ENCODE peak calls at places on chromosomes 5 and 9, in ten cellular contexts. One of them, this sample, is unnamed.

GRCh38 chr5:110549301-110549700 is 177.2 kb downstream of the TMEM232 start:
- DNase-seq in K562: no peak
- DNase-seq in CMK: no peak
- DNase-seq in Ammon's horn: no peak
- DNase-seq in AG04449: no peak
- DNase-seq in right lobe of liver: no peak
- DNase-seq in progenitor cell of endocrine pancreas: no peak
- DNase-seq in H7: no peak
- DNase-seq in CD4-positive, alpha-beta T cell: no peak
- DNase-seq in anterior cingulate cortex: no peak
- DNase-seq in this sample: no peak

GRCh38 chr5:149962040-149962439 is 1.5 kb downstream of the SLC26A2 start:
- DNase-seq in H7: peak; percentile 62
- DNase-seq in progenitor cell of endocrine pancreas: no peak
- DNase-seq in CMK: no peak
- DNase-seq in right lobe of liver: no peak
- DNase-seq in Ammon's horn: peak; percentile 50
- DNase-seq in AG04449: no peak
- DNase-seq in K562: peak; percentile 46
- DNase-seq in CD4-positive, alpha-beta T cell: no peak
- DNase-seq in anterior cingulate cortex: no peak
- DNase-seq in this sample: no peak

GRCh38 chr5:42720242-42720641 is 36.4 kb upstream of the CCDC152 start:
- DNase-seq in H7: no peak
- DNase-seq in K562: no peak
- DNase-seq in CMK: no peak
- DNase-seq in AG04449: no peak
- DNase-seq in anterior cingulate cortex: no peak
- DNase-seq in CD4-positive, alpha-beta T cell: no peak
- DNase-seq in progenitor cell of endocrine pancreas: no peak
- DNase-seq in Ammon's horn: no peak
- DNase-seq in right lobe of liver: no peak
- DNase-seq in this sample: no peak

GRCh38 chr9:136721339-136722092 is 9.1 kb downstream of the DIPK1B start:
- DNase-seq in H7: peak; percentile 79
- DNase-seq in anterior cingulate cortex: no peak
- DNase-seq in K562: no peak
- DNase-seq in CMK: no peak
- DNase-seq in progenitor cell of endocrine pancreas: no peak
- DNase-seq in Ammon's horn: no peak
- DNase-seq in CD4-positive, alpha-beta T cell: no peak
- DNase-seq in AG04449: no peak
- DNase-seq in right lobe of liver: no peak
- DNase-seq in this sample: no peak

GRCh38 chr9:105282870-105283621 is 38.6 kb downstream of the SLC44A1 start:
- DNase-seq in H7: no peak
- DNase-seq in CMK: no peak
- DNase-seq in progenitor cell of endocrine pancreas: no peak
- DNase-seq in anterior cingulate cortex: no peak
- DNase-seq in right lobe of liver: no peak
- DNase-seq in K562: no peak
- DNase-seq in CD4-positive, alpha-beta T cell: no peak
- DNase-seq in AG04449: no peak
- DNase-seq in Ammon's horn: no peak
- DNase-seq in this sample: no peak

GRCh38 chr9:88746029-88746743 is 211.2 kb downstream of the NXNL2 start:
- DNase-seq in AG04449: peak; percentile 68
- DNase-seq in right lobe of liver: no peak
- DNase-seq in K562: no peak
- DNase-seq in CD4-positive, alpha-beta T cell: no peak
- DNase-seq in Ammon's horn: no peak
- DNase-seq in anterior cingulate cortex: no peak
- DNase-seq in H7: no peak
- DNase-seq in progenitor cell of endocrine pancreas: no peak
- DNase-seq in CMK: no peak
- DNase-seq in this sample: no peak

GRCh38 chr5:124645396-124645795 is 101.0 kb downstream of the ZNF608 start:
- DNase-seq in Ammon's horn: no peak
- DNase-seq in K562: no peak
- DNase-seq in anterior cingulate cortex: no peak
- DNase-seq in H7: no peak
- DNase-seq in CD4-positive, alpha-beta T cell: no peak
- DNase-seq in progenitor cell of endocrine pancreas: no peak
- DNase-seq in AG04449: no peak
- DNase-seq in right lobe of liver: no peak
- DNase-seq in CMK: no peak
- DNase-seq in this sample: no peak

GRCh38 chr9:20848490-20848889 is 164.4 kb downstream of the FOCAD start:
- DNase-seq in CD4-positive, alpha-beta T cell: no peak
- DNase-seq in CMK: no peak
- DNase-seq in H7: no peak
- DNase-seq in progenitor cell of endocrine pancreas: no peak
- DNase-seq in anterior cingulate cortex: no peak
- DNase-seq in AG04449: no peak
- DNase-seq in right lobe of liver: no peak
- DNase-seq in Ammon's horn: no peak
- DNase-seq in K562: no peak
- DNase-seq in this sample: no peak

GRCh38 chr9:112532427-112532826 is 45.8 kb downstream of the KIAA1958 start:
- DNase-seq in anterior cingulate cortex: no peak
- DNase-seq in right lobe of liver: no peak
- DNase-seq in CD4-positive, alpha-beta T cell: no peak
- DNase-seq in progenitor cell of endocrine pancreas: no peak
- DNase-seq in K562: no peak
- DNase-seq in AG04449: no peak
- DNase-seq in CMK: no peak
- DNase-seq in H7: no peak
- DNase-seq in Ammon's horn: no peak
- DNase-seq in this sample: no peak

GRCh38 chr5:126056851-126057622 is 366.2 kb upstream of the GRAMD2B start:
- DNase-seq in CD4-positive, alpha-beta T cell: no peak
- DNase-seq in K562: no peak
- DNase-seq in progenitor cell of endocrine pancreas: no peak
- DNase-seq in H7: peak; percentile 62
- DNase-seq in right lobe of liver: no peak
- DNase-seq in AG04449: no peak
- DNase-seq in Ammon's horn: no peak
- DNase-seq in anterior cingulate cortex: no peak
- DNase-seq in CMK: no peak
- DNase-seq in this sample: no peak

GRCh38 chr5:11524188-11524587 is 380.1 kb downstream of the CTNND2 start:
- DNase-seq in CD4-positive, alpha-beta T cell: no peak
- DNase-seq in progenitor cell of endocrine pancreas: no peak
- DNase-seq in H7: no peak
- DNase-seq in CMK: no peak
- DNase-seq in Ammon's horn: peak; percentile 81
- DNase-seq in AG04449: no peak
- DNase-seq in K562: no peak
- DNase-seq in anterior cingulate cortex: no peak
- DNase-seq in right lobe of liver: no peak
- DNase-seq in this sample: peak; percentile 51

GRCh38 chr5:111641533-111642230 is 115.3 kb downstream of the NREP start:
- DNase-seq in right lobe of liver: no peak
- DNase-seq in Ammon's horn: no peak
- DNase-seq in H7: no peak
- DNase-seq in K562: no peak
- DNase-seq in progenitor cell of endocrine pancreas: no peak
- DNase-seq in anterior cingulate cortex: no peak
- DNase-seq in CD4-positive, alpha-beta T cell: no peak
- DNase-seq in AG04449: peak; percentile 65
- DNase-seq in CMK: no peak
- DNase-seq in this sample: no peak

GRCh38 chr9:89448381-89448780 is 49.5 kb downstream of the SEMA4D start:
- DNase-seq in H7: no peak
- DNase-seq in right lobe of liver: no peak
- DNase-seq in K562: no peak
- DNase-seq in Ammon's horn: peak; percentile 96
- DNase-seq in AG04449: no peak
- DNase-seq in CMK: no peak
- DNase-seq in progenitor cell of endocrine pancreas: no peak
- DNase-seq in CD4-positive, alpha-beta T cell: no peak
- DNase-seq in anterior cingulate cortex: peak; percentile 81
- DNase-seq in this sample: no peak

GRCh38 chr5:137831526-137831925 is 36.1 kb upstream of the MYOT start:
- DNase-seq in anterior cingulate cortex: no peak
- DNase-seq in K562: no peak
- DNase-seq in H7: no peak
- DNase-seq in progenitor cell of endocrine pancreas: no peak
- DNase-seq in CD4-positive, alpha-beta T cell: no peak
- DNase-seq in right lobe of liver: no peak
- DNase-seq in Ammon's horn: no peak
- DNase-seq in AG04449: no peak
- DNase-seq in CMK: no peak
- DNase-seq in this sample: no peak

GRCh38 chr5:472656-473343 is 29.8 kb downstream of the EXOC3 start:
- DNase-seq in right lobe of liver: peak; percentile 92
- DNase-seq in H7: peak; percentile 100
- DNase-seq in K562: peak; percentile 100
- DNase-seq in AG04449: no peak
- DNase-seq in progenitor cell of endocrine pancreas: peak; percentile 79
- DNase-seq in anterior cingulate cortex: peak; percentile 89
- DNase-seq in CD4-positive, alpha-beta T cell: peak; percentile 80
- DNase-seq in CMK: peak; percentile 73
- DNase-seq in Ammon's horn: peak; percentile 89
- DNase-seq in this sample: peak; percentile 79

GRCh38 chr9:14155237-14155636 is 158.7 kb downstream of the NFIB start:
- DNase-seq in Ammon's horn: no peak
- DNase-seq in CMK: no peak
- DNase-seq in progenitor cell of endocrine pancreas: no peak
- DNase-seq in CD4-positive, alpha-beta T cell: no peak
- DNase-seq in anterior cingulate cortex: no peak
- DNase-seq in AG04449: no peak
- DNase-seq in K562: no peak
- DNase-seq in right lobe of liver: no peak
- DNase-seq in H7: no peak
- DNase-seq in this sample: no peak

GRCh38 chr5:151523335-151523734 is 67.8 kb downstream of the FAT2 start:
- DNase-seq in CD4-positive, alpha-beta T cell: no peak
- DNase-seq in K562: peak; percentile 55
- DNase-seq in AG04449: no peak
- DNase-seq in Ammon's horn: peak; percentile 42
- DNase-seq in right lobe of liver: no peak
- DNase-seq in H7: peak; percentile 84
- DNase-seq in progenitor cell of endocrine pancreas: no peak
- DNase-seq in CMK: peak; percentile 12
- DNase-seq in anterior cingulate cortex: no peak
- DNase-seq in this sample: peak; percentile 35

GRCh38 chr5:169218862-169219261 is 82.1 kb downstream of the SLIT3 start:
- DNase-seq in anterior cingulate cortex: no peak
- DNase-seq in right lobe of liver: no peak
- DNase-seq in K562: no peak
- DNase-seq in progenitor cell of endocrine pancreas: no peak
- DNase-seq in CD4-positive, alpha-beta T cell: no peak
- DNase-seq in CMK: no peak
- DNase-seq in Ammon's horn: no peak
- DNase-seq in AG04449: no peak
- DNase-seq in H7: no peak
- DNase-seq in this sample: no peak

GRCh38 chr5:107542831-107543231 is 127.9 kb downstream of the EFNA5 start:
- DNase-seq in anterior cingulate cortex: no peak
- DNase-seq in CD4-positive, alpha-beta T cell: no peak
- DNase-seq in Ammon's horn: no peak
- DNase-seq in progenitor cell of endocrine pancreas: no peak
- DNase-seq in H7: no peak
- DNase-seq in right lobe of liver: peak; percentile 86
- DNase-seq in CMK: no peak
- DNase-seq in K562: no peak
- DNase-seq in AG04449: no peak
- DNase-seq in this sample: no peak

GRCh38 chr5:145847499-145848497 is 12.7 kb upstream of the PRELID2 start:
- DNase-seq in anterior cingulate cortex: no peak
- DNase-seq in CMK: no peak
- DNase-seq in right lobe of liver: no peak
- DNase-seq in AG04449: no peak
- DNase-seq in progenitor cell of endocrine pancreas: no peak
- DNase-seq in H7: no peak
- DNase-seq in Ammon's horn: no peak
- DNase-seq in CD4-positive, alpha-beta T cell: no peak
- DNase-seq in K562: peak; percentile 35
- DNase-seq in this sample: no peak

GRCh38 chr5:154714271-154714986 is 40.7 kb upstream of the LARP1 start:
- DNase-seq in K562: no peak
- DNase-seq in CD4-positive, alpha-beta T cell: peak; percentile 1
- DNase-seq in Ammon's horn: no peak
- DNase-seq in progenitor cell of endocrine pancreas: no peak
- DNase-seq in anterior cingulate cortex: no peak
- DNase-seq in right lobe of liver: no peak
- DNase-seq in CMK: no peak
- DNase-seq in AG04449: peak; percentile 16
- DNase-seq in H7: no peak
- DNase-seq in this sample: no peak